ENCODE peak calls at places on chromosomes 11 and 22, in five cellular contexts. J is IMR-90; D is SK-N-SH; B is stimulated activated CD8-positive, alpha-beta memory T cell treated with anti-CD3 and anti-CD28 coated beads, Interleukin-15, amount 100 ng/mL, for 24 hours; F is thoracic aorta. V is an unnamed sample.
A peak's percentile ranks its signal among the peaks of the same experiment; 100 is the strongest.

GRCh38 chr22:38444783-38445182 is 10.2 kb downstream of the KCNJ4 start:
- DNase-seq in J (no peak), D (no peak), B (no peak), F (no peak), V (no peak)

GRCh38 chr11:47881145-47881544 is 33.0 kb upstream of the NUP160 start:
- DNase-seq in J (no peak), D (no peak), B (no peak), F (no peak), V (no peak)

GRCh38 chr22:30605449-30606110 is 1.4 kb upstream of the TCN2 start:
- DNase-seq in J (peak; percentile 25), D (peak; percentile 77), B (no peak), F (no peak), V (peak; percentile 53)

GRCh38 chr11:67275606-67276409 is 9.5 kb downstream of the GRK2 start:
- DNase-seq in J (no peak), D (no peak), B (no peak), F (no peak), V (no peak)

GRCh38 chr22:26589845-26590524 is at the start of gene TPST2:
- DNase-seq in J (peak; percentile 65), D (peak; percentile 98), B (peak; percentile 74), F (no peak), V (peak; percentile 59)

GRCh38 chr11:124068711-124069110 is 27.6 kb upstream of the OR10G7 start:
- DNase-seq in J (no peak), D (no peak), B (no peak), F (no peak), V (no peak)

GRCh38 chr22:32203181-32204105 is 1.4 kb downstream of the RFPL2 start:
- DNase-seq in J (no peak), D (peak; percentile 47), B (no peak), F (no peak), V (no peak)

GRCh38 chr11:47415949-47416472 is 7.6 kb downstream of the SLC39A13 start:
- DNase-seq in J (peak; percentile 96), D (no peak), B (no peak), F (peak; percentile 80), V (no peak)

GRCh38 chr11:70233511-70233919 is 30.4 kb downstream of the FADD start:
- DNase-seq in J (peak; percentile 91), D (no peak), B (no peak), F (no peak), V (no peak)

GRCh38 chr11:118887219-118887618 is 3.5 kb downstream of the CXCR5 start:
- DNase-seq in J (no peak), D (no peak), B (no peak), F (no peak), V (no peak)

GRCh38 chr22:23036684-23037428 is 33.5 kb upstream of the GNAZ start:
- DNase-seq in J (peak; percentile 41), D (peak; percentile 17), B (no peak), F (no peak), V (no peak)

GRCh38 chr11:94740083-94740974 is 27.8 kb upstream of the AMOTL1 start:
- DNase-seq in J (no peak), D (peak; percentile 89), B (no peak), F (peak; percentile 5), V (peak; percentile 57)

GRCh38 chr11:72863091-72863490 is 48.9 kb downstream of the ATG16L2 start:
- DNase-seq in J (no peak), D (no peak), B (no peak), F (no peak), V (no peak)

GRCh38 chr22:39607093-39607492 is 36.5 kb downstream of the CACNA1I start:
- DNase-seq in J (no peak), D (no peak), B (no peak), F (no peak), V (no peak)

GRCh38 chr22:25174888-25175411 is 24.7 kb upstream of the CRYBB3 start:
- DNase-seq in J (no peak), D (no peak), B (no peak), F (no peak), V (no peak)

GRCh38 chr11:64381350-64381749 is 22.4 kb downstream of the RPS6KA4 start:
- DNase-seq in J (no peak), D (no peak), B (no peak), F (no peak), V (no peak)

GRCh38 chr11:8807544-8808225 is 103.3 kb upstream of the AKIP1 start:
- DNase-seq in J (peak; percentile 93), D (no peak), B (no peak), F (no peak), V (no peak)

GRCh38 chr11:33615751-33616150 is 84.9 kb downstream of the C11orf91 start:
- DNase-seq in J (no peak), D (no peak), B (no peak), F (no peak), V (no peak)

GRCh38 chr11:73393011-73393380 is 16.8 kb downstream of the RELT start:
- DNase-seq in J (no peak), D (no peak), B (no peak), F (no peak), V (no peak)

GRCh38 chr22:20748820-20749428 is 25.0 kb upstream of the SERPIND1 start:
- DNase-seq in J (peak; percentile 52), D (no peak), B (no peak), F (no peak), V (no peak)

GRCh38 chr11:61173456-61173855 is 12.2 kb upstream of the VPS37C start:
- DNase-seq in J (peak; percentile 34), D (no peak), B (no peak), F (no peak), V (peak; percentile 26)

GRCh38 chr11:117900720-117901440 is 24.4 kb upstream of the FXYD6 start:
- DNase-seq in J (no peak), D (no peak), B (no peak), F (no peak), V (no peak)

GRCh38 chr11:6629892-6630631 is 10.8 kb upstream of the TPP1 start:
- DNase-seq in J (no peak), D (no peak), B (no peak), F (no peak), V (no peak)

GRCh38 chr11:47989779-47990178 is 9.4 kb downstream of the PTPRJ start:
- DNase-seq in J (no peak), D (no peak), B (no peak), F (no peak), V (no peak)

GRCh38 chr11:64877390-64878222 is 815 bp downstream of the EHD1 start:
- DNase-seq in J (no peak), D (peak; percentile 67), B (no peak), F (no peak), V (no peak)

GRCh38 chr22:24554316-24555159 is at the start of gene GUCD1:
- DNase-seq in J (peak; percentile 41), D (no peak), B (no peak), F (no peak), V (peak; percentile 24)

GRCh38 chr11:85680897-85681296 is 5.1 kb downstream of the CCDC89 start:
- DNase-seq in J (no peak), D (peak; percentile 48), B (no peak), F (no peak), V (peak; percentile 97)

GRCh38 chr11:35579557-35580396 is 38.5 kb upstream of the FJX1 start:
- DNase-seq in J (peak; percentile 99), D (no peak), B (no peak), F (no peak), V (no peak)

GRCh38 chr11:102599642-102600261 is 25.4 kb downstream of the MMP20 start:
- DNase-seq in J (peak; percentile 95), D (no peak), B (no peak), F (no peak), V (no peak)

GRCh38 chr11:76658651-76659650 is 11.6 kb downstream of the LRRC32 start:
- DNase-seq in J (no peak), D (no peak), B (no peak), F (no peak), V (no peak)

GRCh38 chr11:8691601-8692000 is 9.0 kb downstream of the RPL27A start:
- DNase-seq in J (no peak), D (no peak), B (no peak), F (no peak), V (no peak)

GRCh38 chr11:126607374-126607773 is 251.9 kb downstream of the ST3GAL4 start:
- DNase-seq in J (peak; percentile 66), D (peak; percentile 83), B (no peak), F (no peak), V (peak; percentile 21)

GRCh38 chr11:12287009-12287373 is 90.4 kb upstream of the PARVA start:
- DNase-seq in J (peak; percentile 96), D (peak; percentile 7), B (no peak), F (peak; percentile 41), V (no peak)

GRCh38 chr11:113698515-113698914 is 7.6 kb downstream of the TMPRSS5 start:
- DNase-seq in J (no peak), D (no peak), B (no peak), F (no peak), V (no peak)

V was measured in SK-N-DZ.